ENCODE peak calls at places on chromosomes 12 and 14, in eight cellular contexts. G is AG04450; D is lower lobe of right lung; P is spleen; M is cardiac muscle cell; T is CD8-positive, alpha-beta T cell; J is heart right ventricle; S is lung. A is an unnamed sample.

GRCh38 chr12:46385439-46385838 is 12.9 kb upstream of the SLC38A2 start:
- DNase-seq in G (no peak), D (no peak), P (no peak), M (no peak), T (no peak), J (no peak), S (no peak), A (no peak)

GRCh38 chr12:113329022-113329790 is 5.7 kb downstream of the SLC8B1 start:
- DNase-seq in G (no peak), D (no peak), P (no peak), M (no peak), T (no peak), J (no peak), S (no peak), A (no peak)

GRCh38 chr14:94143239-94143638 is 13.8 kb upstream of the IFI27L2 start:
- DNase-seq in G (no peak), D (no peak), P (no peak), M (no peak), T (no peak), J (no peak), S (no peak), A (no peak)

GRCh38 chr12:112711507-112711906 is 80.0 kb upstream of the RPH3A start:
- DNase-seq in G (no peak), D (no peak), P (no peak), M (no peak), T (no peak), J (no peak), S (no peak), A (no peak)

GRCh38 chr14:57574617-57575288 is 81.1 kb upstream of the CCDC198 start:
- DNase-seq in G (no peak), D (no peak), P (no peak), M (no peak), T (no peak), J (no peak), S (no peak), A (no peak)

GRCh38 chr14:95547626-95548327 is 12.9 kb downstream of the GLRX5 start:
- DNase-seq in G (no peak), D (no peak), P (no peak), M (peak), T (no peak), J (no peak), S (no peak), A (no peak)

GRCh38 chr12:107251288-107251687 is 157.9 kb upstream of the CRY1 start:
- DNase-seq in G (no peak), D (no peak), P (no peak), M (no peak), T (no peak), J (no peak), S (no peak), A (no peak)

GRCh38 chr14:59482120-59482434 is 2.1 kb downstream of the L3HYPDH start:
- DNase-seq in G (no peak), D (no peak), P (no peak), M (no peak), T (no peak), J (no peak), S (no peak), A (no peak)

GRCh38 chr12:112843272-112843671 is 51.7 kb downstream of the RPH3A start:
- DNase-seq in G (no peak), D (no peak), P (no peak), M (peak), T (no peak), J (no peak), S (no peak), A (no peak)

GRCh38 chr12:111428728-111429175 is 23.0 kb downstream of the SH2B3 start:
- DNase-seq in G (no peak), D (peak), P (peak), M (peak), T (no peak), J (peak), S (peak), A (peak)

GRCh38 chr12:111428081-111428727 is 22.5 kb downstream of the SH2B3 start:
- DNase-seq in G (no peak), D (no peak), P (no peak), M (no peak), T (no peak), J (no peak), S (no peak), A (no peak)

GRCh38 chr12:111431772-111432171 is 26.0 kb downstream of the SH2B3 start:
- DNase-seq in G (no peak), D (no peak), P (no peak), M (no peak), T (no peak), J (no peak), S (no peak), A (no peak)

GRCh38 chr12:111430418-111431353 is 25.0 kb downstream of the SH2B3 start:
- DNase-seq in G (no peak), D (no peak), P (no peak), M (no peak), T (peak), J (peak), S (no peak), A (no peak)

DNA sequence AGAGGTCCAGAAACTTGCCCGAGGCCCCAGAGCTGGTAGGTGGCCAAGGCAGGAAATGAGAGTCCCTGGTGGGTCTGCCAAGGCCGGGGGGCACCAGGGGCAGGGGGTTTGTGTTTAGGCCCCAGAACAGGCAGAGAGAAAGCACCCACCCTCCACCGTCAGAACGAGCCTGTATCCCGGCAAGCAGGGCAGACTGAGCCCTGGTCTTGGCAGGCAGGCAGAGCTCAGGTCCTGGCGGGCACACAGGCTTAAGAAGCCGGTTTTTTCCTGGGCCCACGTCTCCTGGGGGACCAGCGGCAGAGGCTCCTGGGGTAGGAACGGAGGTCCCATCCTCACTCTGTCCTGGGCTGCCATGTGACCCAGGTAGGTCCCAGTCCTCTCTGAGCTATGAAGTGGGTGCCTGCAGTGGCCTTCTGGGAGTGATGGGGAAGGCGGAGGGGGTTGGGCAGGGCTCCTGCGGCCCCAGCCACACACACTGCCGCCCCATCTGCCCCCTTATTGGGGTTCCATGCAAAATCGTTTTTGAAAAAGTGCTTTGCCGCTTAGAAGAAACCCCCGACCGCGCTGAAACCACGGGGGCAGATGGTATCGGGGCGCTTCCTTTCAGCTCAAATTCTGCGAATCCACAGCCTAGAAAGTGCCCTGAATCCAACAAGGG is 24.2 kb downstream of the SH2B3 start:
- DNase-seq in G (no peak), D (no peak), P (no peak), M (no peak), T (peak), J (no peak), S (no peak), A (no peak)
- H3K27ac ChIP-seq in G (no peak), D (peak), P (peak), M (no peak), T (peak), J (peak), S (peak), A (no peak)

DNA sequence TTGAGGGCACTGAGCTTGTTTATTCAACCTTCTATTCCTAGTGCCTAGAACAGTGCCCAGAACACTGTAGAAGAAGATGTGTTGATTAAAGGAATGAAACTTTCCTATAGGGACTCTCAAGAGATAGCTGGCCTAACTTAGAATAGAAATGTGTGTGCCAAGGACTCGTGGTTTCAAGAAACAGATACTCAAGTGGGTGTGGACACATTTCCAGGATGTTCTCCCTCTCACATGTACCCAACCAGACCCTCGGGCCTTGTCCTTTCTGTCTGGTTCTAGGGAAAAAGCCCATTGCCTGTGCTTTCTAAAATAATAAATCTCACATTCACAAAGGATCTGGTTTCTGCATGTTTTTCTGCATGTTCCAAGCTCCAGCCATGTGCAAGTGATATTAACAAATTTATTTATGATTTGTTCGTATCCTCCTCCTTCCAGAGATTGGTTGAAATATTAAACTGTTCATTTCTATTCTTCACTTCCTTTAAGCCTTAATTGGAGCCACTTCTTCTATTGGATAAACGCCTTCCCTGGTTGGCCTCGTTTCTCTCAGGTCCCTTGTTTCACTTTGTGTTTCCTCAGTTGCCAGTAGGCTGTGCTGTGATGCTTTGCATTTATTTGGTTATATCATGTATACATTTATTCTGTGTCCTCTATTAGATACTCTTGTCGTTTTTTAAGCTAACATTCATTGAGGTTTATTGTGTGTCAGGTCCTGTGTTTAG is 89.8 kb downstream of the CRADD start:
- DNase-seq in G (no peak), D (no peak), P (no peak), M (peak), T (peak), J (peak), S (no peak), A (no peak)
- H3K27ac ChIP-seq in G (no peak), D (no peak), P (peak), M (no peak), T (no peak), J (peak), S (no peak), A (no peak)

GRCh38 chr14:77108753-77109152 is 10.7 kb downstream of the CIPC start:
- DNase-seq in G (no peak), D (no peak), P (no peak), M (no peak), T (no peak), J (no peak), S (no peak), A (no peak)

GRCh38 chr14:77110286-77110685 is 12.2 kb downstream of the CIPC start:
- DNase-seq in G (no peak), D (no peak), P (no peak), M (no peak), T (no peak), J (no peak), S (no peak), A (no peak)

GRCh38 chr14:77109656-77110055 is 11.6 kb downstream of the CIPC start:
- DNase-seq in G (no peak), D (no peak), P (no peak), M (no peak), T (no peak), J (no peak), S (no peak), A (no peak)

GRCh38 chr14:77113644-77114043 is 15.6 kb downstream of the CIPC start:
- DNase-seq in G (no peak), D (no peak), P (no peak), M (no peak), T (no peak), J (peak), S (no peak), A (no peak)

GRCh38 chr14:77111021-77111420 is 13.0 kb downstream of the CIPC start:
- DNase-seq in G (no peak), D (no peak), P (no peak), M (peak), T (no peak), J (no peak), S (no peak), A (no peak)
- H3K27ac ChIP-seq in G (no peak), D (peak), P (peak), M (no peak), T (no peak), J (peak), S (peak), A (peak)

GRCh38 chr12:111072299-111072698 is 151.9 kb upstream of the MYL2 start:
- DNase-seq in G (no peak), D (no peak), P (no peak), M (no peak), T (no peak), J (no peak), S (no peak), A (no peak)
- H3K27ac ChIP-seq in G (no peak), D (no peak), P (no peak), M (no peak), T (no peak), J (no peak), S (no peak), A (no peak)

DNA sequence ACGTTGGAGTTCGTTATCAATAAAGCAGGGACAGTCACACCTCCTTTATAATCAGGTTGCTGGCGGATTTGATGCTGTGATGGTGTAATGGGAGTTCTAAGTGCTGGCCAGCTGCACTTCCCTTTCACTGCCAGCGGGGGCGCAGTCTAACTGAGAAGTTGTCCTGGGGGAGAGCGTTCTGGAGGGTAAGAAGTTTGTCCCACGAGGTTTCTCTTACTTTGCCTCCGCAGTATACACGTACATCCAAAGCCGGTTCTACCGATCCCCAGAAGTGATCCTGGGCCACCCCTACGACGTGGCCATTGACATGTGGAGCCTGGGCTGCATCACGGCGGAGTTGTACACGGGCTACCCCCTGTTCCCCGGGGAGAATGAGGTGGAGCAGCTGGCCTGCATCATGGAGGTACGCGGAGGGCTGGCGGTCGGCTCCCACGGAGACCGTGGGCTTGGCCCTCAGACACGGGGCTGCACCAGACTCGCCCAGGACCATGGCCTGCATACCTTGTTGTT is 42.7 kb downstream of the DYRK4 start:
- DNase-seq in G (peak), D (peak), P (peak), M (peak), T (peak), J (peak), S (peak), A (no peak)
- H3K27ac ChIP-seq in G (peak), D (peak), P (peak), M (no peak), T (peak), J (peak), S (peak), A (peak)